ENCODE peak calls at places on chromosome 6, in six cellular contexts. One of them, this sample, is unnamed.

GRCh38 chr6:158413814-158414563 is 101.7 kb downstream of the TULP4 start:
- DNase-seq in hippocampal formation: no peak
- DNase-seq in tibial nerve: no peak
- DNase-seq in EL: no peak
- DNase-seq in NCI-H460: no peak
- DNase-seq in fibroblast of lung: no peak
- DNase-seq in this sample: no peak

GRCh38 chr6:37582309-37582708 is 82.6 kb upstream of the CCDC167 start:
- DNase-seq in hippocampal formation: no peak
- DNase-seq in tibial nerve: no peak
- DNase-seq in EL: no peak
- DNase-seq in NCI-H460: no peak
- DNase-seq in fibroblast of lung: peak
- DNase-seq in this sample: no peak

GRCh38 chr6:106608080-106608668 is 21.1 kb downstream of the RTN4IP1 start:
- DNase-seq in hippocampal formation: no peak
- DNase-seq in tibial nerve: peak
- DNase-seq in EL: peak
- DNase-seq in NCI-H460: peak
- DNase-seq in fibroblast of lung: peak
- DNase-seq in this sample: peak

GRCh38 chr6:39840781-39841180 is 48.6 kb downstream of the DAAM2 start:
- DNase-seq in hippocampal formation: no peak
- DNase-seq in tibial nerve: no peak
- DNase-seq in EL: no peak
- DNase-seq in NCI-H460: no peak
- DNase-seq in fibroblast of lung: no peak
- DNase-seq in this sample: no peak

GRCh38 chr6:21900730-21901129 is 307.2 kb downstream of the SOX4 start:
- DNase-seq in hippocampal formation: no peak
- DNase-seq in tibial nerve: no peak
- DNase-seq in EL: peak
- DNase-seq in NCI-H460: no peak
- DNase-seq in fibroblast of lung: peak
- DNase-seq in this sample: no peak

GRCh38 chr6:116467514-116467913 is 6.3 kb downstream of the CALHM6 start:
- DNase-seq in hippocampal formation: no peak
- DNase-seq in tibial nerve: no peak
- DNase-seq in EL: no peak
- DNase-seq in NCI-H460: no peak
- DNase-seq in fibroblast of lung: no peak
- DNase-seq in this sample: no peak

GRCh38 chr6:21468487-21468886 is 125.1 kb upstream of the SOX4 start:
- DNase-seq in hippocampal formation: no peak
- DNase-seq in tibial nerve: no peak
- DNase-seq in EL: no peak
- DNase-seq in NCI-H460: no peak
- DNase-seq in fibroblast of lung: no peak
- DNase-seq in this sample: no peak

GRCh38 chr6:80356545-80356944 is 250.1 kb downstream of the BCKDHB start:
- DNase-seq in hippocampal formation: no peak
- DNase-seq in tibial nerve: no peak
- DNase-seq in EL: no peak
- DNase-seq in NCI-H460: no peak
- DNase-seq in fibroblast of lung: no peak
- DNase-seq in this sample: no peak

GRCh38 chr6:154411076-154411475 is 54.5 kb upstream of the IPCEF1 start:
- DNase-seq in hippocampal formation: no peak
- DNase-seq in tibial nerve: no peak
- DNase-seq in EL: no peak
- DNase-seq in NCI-H460: no peak
- DNase-seq in fibroblast of lung: peak
- DNase-seq in this sample: no peak

GRCh38 chr6:149140910-149141290 is 176.6 kb upstream of the TAB2 start:
- DNase-seq in hippocampal formation: no peak
- DNase-seq in tibial nerve: no peak
- DNase-seq in EL: no peak
- DNase-seq in NCI-H460: no peak
- DNase-seq in fibroblast of lung: no peak
- DNase-seq in this sample: no peak

GRCh38 chr6:138001750-138002349 is 105.4 kb downstream of the PERP start:
- DNase-seq in hippocampal formation: peak
- DNase-seq in tibial nerve: peak
- DNase-seq in EL: peak
- DNase-seq in NCI-H460: peak
- DNase-seq in fibroblast of lung: peak
- DNase-seq in this sample: peak

GRCh38 chr6:17151888-17152287 is 50.0 kb downstream of the STMND1 start:
- DNase-seq in hippocampal formation: no peak
- DNase-seq in tibial nerve: no peak
- DNase-seq in EL: no peak
- DNase-seq in NCI-H460: no peak
- DNase-seq in fibroblast of lung: no peak
- DNase-seq in this sample: no peak

GRCh38 chr6:133609404-133610270 is 279.3 kb upstream of the TCF21 start:
- DNase-seq in hippocampal formation: no peak
- DNase-seq in tibial nerve: no peak
- DNase-seq in EL: peak
- DNase-seq in NCI-H460: peak
- DNase-seq in fibroblast of lung: peak
- DNase-seq in this sample: peak

GRCh38 chr6:33846226-33846625 is 42.4 kb upstream of the MLN start:
- DNase-seq in hippocampal formation: no peak
- DNase-seq in tibial nerve: no peak
- DNase-seq in EL: no peak
- DNase-seq in NCI-H460: no peak
- DNase-seq in fibroblast of lung: no peak
- DNase-seq in this sample: peak

GRCh38 chr6:20509211-20509610 is 25.0 kb upstream of the CDKAL1 start:
- DNase-seq in hippocampal formation: no peak
- DNase-seq in tibial nerve: no peak
- DNase-seq in EL: no peak
- DNase-seq in NCI-H460: no peak
- DNase-seq in fibroblast of lung: no peak
- DNase-seq in this sample: no peak

GRCh38 chr6:62971976-62972658 is 239.2 kb upstream of the FKBP1C start:
- DNase-seq in hippocampal formation: no peak
- DNase-seq in tibial nerve: no peak
- DNase-seq in EL: no peak
- DNase-seq in NCI-H460: no peak
- DNase-seq in fibroblast of lung: no peak
- DNase-seq in this sample: no peak

GRCh38 chr6:33694401-33694931 is 17.0 kb downstream of the UQCC2 start:
- DNase-seq in hippocampal formation: no peak
- DNase-seq in tibial nerve: no peak
- DNase-seq in EL: peak
- DNase-seq in NCI-H460: peak
- DNase-seq in fibroblast of lung: peak
- DNase-seq in this sample: peak

GRCh38 chr6:150770631-150771030 is 94.9 kb upstream of the MTHFD1L start:
- DNase-seq in hippocampal formation: no peak
- DNase-seq in tibial nerve: no peak
- DNase-seq in EL: no peak
- DNase-seq in NCI-H460: no peak
- DNase-seq in fibroblast of lung: peak
- DNase-seq in this sample: no peak

GRCh38 chr6:44060622-44061374 is 66.5 kb downstream of the MRPL14 start:
- DNase-seq in hippocampal formation: no peak
- DNase-seq in tibial nerve: no peak
- DNase-seq in EL: no peak
- DNase-seq in NCI-H460: no peak
- DNase-seq in fibroblast of lung: no peak
- DNase-seq in this sample: no peak

GRCh38 chr6:11221623-11222384 is 10.7 kb downstream of the NEDD9 start:
- DNase-seq in hippocampal formation: no peak
- DNase-seq in tibial nerve: no peak
- DNase-seq in EL: no peak
- DNase-seq in NCI-H460: no peak
- DNase-seq in fibroblast of lung: no peak
- DNase-seq in this sample: no peak

GRCh38 chr6:96022225-96022624 is 6.5 kb downstream of the FUT9 start:
- DNase-seq in hippocampal formation: no peak
- DNase-seq in tibial nerve: no peak
- DNase-seq in EL: no peak
- DNase-seq in NCI-H460: no peak
- DNase-seq in fibroblast of lung: no peak
- DNase-seq in this sample: no peak

GRCh38 chr6:11931296-11932035 is 80.6 kb upstream of the HIVEP1 start:
- DNase-seq in hippocampal formation: no peak
- DNase-seq in tibial nerve: no peak
- DNase-seq in EL: no peak
- DNase-seq in NCI-H460: no peak
- DNase-seq in fibroblast of lung: no peak
- DNase-seq in this sample: no peak

GRCh38 chr6:29651413-29652197 is 5.3 kb upstream of the MOG start:
- DNase-seq in hippocampal formation: peak
- DNase-seq in tibial nerve: no peak
- DNase-seq in EL: peak
- DNase-seq in NCI-H460: no peak
- DNase-seq in fibroblast of lung: peak
- DNase-seq in this sample: peak

GRCh38 chr6:144574796-144575195 is 289.7 kb downstream of the UTRN start:
- DNase-seq in hippocampal formation: no peak
- DNase-seq in tibial nerve: no peak
- DNase-seq in EL: no peak
- DNase-seq in NCI-H460: no peak
- DNase-seq in fibroblast of lung: peak
- DNase-seq in this sample: no peak

GRCh38 chr6:48915591-48915990 is 547.5 kb downstream of the MMUT start:
- DNase-seq in hippocampal formation: no peak
- DNase-seq in tibial nerve: no peak
- DNase-seq in EL: no peak
- DNase-seq in NCI-H460: no peak
- DNase-seq in fibroblast of lung: no peak
- DNase-seq in this sample: no peak

GRCh38 chr6:33053230-33053629 is 20.2 kb downstream of the HLA-DPA1 start:
- DNase-seq in hippocampal formation: no peak
- DNase-seq in tibial nerve: no peak
- DNase-seq in EL: no peak
- DNase-seq in NCI-H460: no peak
- DNase-seq in fibroblast of lung: peak
- DNase-seq in this sample: no peak

GRCh38 chr6:137707590-137708360 is 159.3 kb upstream of the TNFAIP3 start:
- DNase-seq in hippocampal formation: peak
- DNase-seq in tibial nerve: peak
- DNase-seq in EL: peak
- DNase-seq in NCI-H460: peak
- DNase-seq in fibroblast of lung: peak
- DNase-seq in this sample: peak

GRCh38 chr6:91664327-91664959 is 1077.6 kb upstream of the MAP3K7 start:
- DNase-seq in hippocampal formation: no peak
- DNase-seq in tibial nerve: no peak
- DNase-seq in EL: no peak
- DNase-seq in NCI-H460: no peak
- DNase-seq in fibroblast of lung: no peak
- DNase-seq in this sample: no peak

GRCh38 chr6:27650620-27651370 is 177.9 kb upstream of the ZNF184 start:
- DNase-seq in hippocampal formation: no peak
- DNase-seq in tibial nerve: no peak
- DNase-seq in EL: peak
- DNase-seq in NCI-H460: peak
- DNase-seq in fibroblast of lung: peak
- DNase-seq in this sample: peak

GRCh38 chr6:157548635-157549467 is 167.9 kb downstream of the ZDHHC14 start:
- DNase-seq in hippocampal formation: no peak
- DNase-seq in tibial nerve: no peak
- DNase-seq in EL: no peak
- DNase-seq in NCI-H460: no peak
- DNase-seq in fibroblast of lung: no peak
- DNase-seq in this sample: no peak

GRCh38 chr6:27260339-27260738 is 12.8 kb downstream of the PRSS16 start:
- DNase-seq in hippocampal formation: no peak
- DNase-seq in tibial nerve: no peak
- DNase-seq in EL: peak
- DNase-seq in NCI-H460: no peak
- DNase-seq in fibroblast of lung: no peak
- DNase-seq in this sample: no peak

GRCh38 chr6:37516076-37516919 is 16.6 kb upstream of the CCDC167 start:
- DNase-seq in hippocampal formation: peak
- DNase-seq in tibial nerve: peak
- DNase-seq in EL: no peak
- DNase-seq in NCI-H460: no peak
- DNase-seq in fibroblast of lung: no peak
- DNase-seq in this sample: peak

GRCh38 chr6:2197177-2197671 is 48.2 kb downstream of the GMDS start:
- DNase-seq in hippocampal formation: peak
- DNase-seq in tibial nerve: peak
- DNase-seq in EL: peak
- DNase-seq in NCI-H460: no peak
- DNase-seq in fibroblast of lung: peak
- DNase-seq in this sample: no peak

GRCh38 chr6:125789167-125789566 is 1.6 kb upstream of the NCOA7 start:
- DNase-seq in hippocampal formation: no peak
- DNase-seq in tibial nerve: peak
- DNase-seq in EL: no peak
- DNase-seq in NCI-H460: no peak
- DNase-seq in fibroblast of lung: no peak
- DNase-seq in this sample: no peak